ENCODE peak calls at places on chromosomes 11 and 22, in eight cellular contexts. One of them, this sample, is unnamed.
A peak's percentile ranks its signal among the peaks of the same experiment; 100 is the strongest.

GRCh38 chr11:2355000-2355644 is 22.0 kb upstream of the CD81 start:
- DNase-seq in psoas muscle: no peak
- DNase-seq in lower leg skin: no peak
- DNase-seq in glutamatergic neuron: no peak
- DNase-seq in activated T-cell treated with anti-CD3 and anti-CD28 coated beads for 1 hour: no peak
- DNase-seq in B cell: no peak
- DNase-seq in activated CD4-positive, CD25-positive, alpha-beta regulatory T cell: no peak
- DNase-seq in thoracic aorta: no peak
- DNase-seq in this sample: no peak

GRCh38 chr22:38490915-38491314 is 15.2 kb downstream of the DDX17 start:
- DNase-seq in psoas muscle: no peak
- DNase-seq in lower leg skin: no peak
- DNase-seq in glutamatergic neuron: no peak
- DNase-seq in activated T-cell treated with anti-CD3 and anti-CD28 coated beads for 1 hour: no peak
- DNase-seq in B cell: no peak
- DNase-seq in activated CD4-positive, CD25-positive, alpha-beta regulatory T cell: no peak
- DNase-seq in thoracic aorta: no peak
- DNase-seq in this sample: peak; percentile 70

GRCh38 chr11:7668911-7669310 is 4.4 kb downstream of the CYB5R2 start:
- DNase-seq in psoas muscle: no peak
- DNase-seq in lower leg skin: no peak
- DNase-seq in glutamatergic neuron: no peak
- DNase-seq in activated T-cell treated with anti-CD3 and anti-CD28 coated beads for 1 hour: no peak
- DNase-seq in B cell: no peak
- DNase-seq in activated CD4-positive, CD25-positive, alpha-beta regulatory T cell: no peak
- DNase-seq in thoracic aorta: no peak
- DNase-seq in this sample: no peak

GRCh38 chr11:116459644-116460043 is 313.1 kb downstream of the BUD13 start:
- DNase-seq in psoas muscle: no peak
- DNase-seq in lower leg skin: no peak
- DNase-seq in glutamatergic neuron: no peak
- DNase-seq in activated T-cell treated with anti-CD3 and anti-CD28 coated beads for 1 hour: no peak
- DNase-seq in B cell: no peak
- DNase-seq in activated CD4-positive, CD25-positive, alpha-beta regulatory T cell: no peak
- DNase-seq in thoracic aorta: no peak
- DNase-seq in this sample: no peak

GRCh38 chr11:87300640-87301381 is 263.1 kb downstream of the TMEM135 start:
- DNase-seq in psoas muscle: no peak
- DNase-seq in lower leg skin: no peak
- DNase-seq in glutamatergic neuron: no peak
- DNase-seq in activated T-cell treated with anti-CD3 and anti-CD28 coated beads for 1 hour: no peak
- DNase-seq in B cell: no peak
- DNase-seq in activated CD4-positive, CD25-positive, alpha-beta regulatory T cell: no peak
- DNase-seq in thoracic aorta: no peak
- DNase-seq in this sample: no peak

GRCh38 chr11:104122008-104122635 is 41.8 kb downstream of the PDGFD start:
- DNase-seq in psoas muscle: no peak
- DNase-seq in lower leg skin: no peak
- DNase-seq in glutamatergic neuron: no peak
- DNase-seq in activated T-cell treated with anti-CD3 and anti-CD28 coated beads for 1 hour: no peak
- DNase-seq in B cell: no peak
- DNase-seq in activated CD4-positive, CD25-positive, alpha-beta regulatory T cell: no peak
- DNase-seq in thoracic aorta: no peak
- DNase-seq in this sample: no peak

GRCh38 chr22:29883831-29884139 is 811 bp downstream of the MTMR3 start:
- DNase-seq in psoas muscle: no peak
- DNase-seq in lower leg skin: no peak
- DNase-seq in glutamatergic neuron: no peak
- DNase-seq in activated T-cell treated with anti-CD3 and anti-CD28 coated beads for 1 hour: no peak
- DNase-seq in B cell: no peak
- DNase-seq in activated CD4-positive, CD25-positive, alpha-beta regulatory T cell: no peak
- DNase-seq in thoracic aorta: no peak
- DNase-seq in this sample: no peak

GRCh38 chr11:19472679-19473078 is 231.9 kb upstream of the E2F8 start:
- DNase-seq in psoas muscle: no peak
- DNase-seq in lower leg skin: no peak
- DNase-seq in glutamatergic neuron: no peak
- DNase-seq in activated T-cell treated with anti-CD3 and anti-CD28 coated beads for 1 hour: no peak
- DNase-seq in B cell: no peak
- DNase-seq in activated CD4-positive, CD25-positive, alpha-beta regulatory T cell: no peak
- DNase-seq in thoracic aorta: no peak
- DNase-seq in this sample: no peak

GRCh38 chr11:1303196-1303821 is 6.1 kb downstream of the TOLLIP start:
- DNase-seq in psoas muscle: no peak
- DNase-seq in lower leg skin: no peak
- DNase-seq in glutamatergic neuron: peak; percentile 48
- DNase-seq in activated T-cell treated with anti-CD3 and anti-CD28 coated beads for 1 hour: no peak
- DNase-seq in B cell: peak; percentile 22
- DNase-seq in activated CD4-positive, CD25-positive, alpha-beta regulatory T cell: no peak
- DNase-seq in thoracic aorta: no peak
- DNase-seq in this sample: peak; percentile 79

GRCh38 chr11:93589347-93589746 is 46.2 kb upstream of the SMCO4 start:
- DNase-seq in psoas muscle: no peak
- DNase-seq in lower leg skin: no peak
- DNase-seq in glutamatergic neuron: no peak
- DNase-seq in activated T-cell treated with anti-CD3 and anti-CD28 coated beads for 1 hour: no peak
- DNase-seq in B cell: no peak
- DNase-seq in activated CD4-positive, CD25-positive, alpha-beta regulatory T cell: no peak
- DNase-seq in thoracic aorta: no peak
- DNase-seq in this sample: no peak

GRCh38 chr11:72592698-72593097 is 81.5 kb downstream of the PDE2A start:
- DNase-seq in psoas muscle: no peak
- DNase-seq in lower leg skin: no peak
- DNase-seq in glutamatergic neuron: no peak
- DNase-seq in activated T-cell treated with anti-CD3 and anti-CD28 coated beads for 1 hour: no peak
- DNase-seq in B cell: no peak
- DNase-seq in activated CD4-positive, CD25-positive, alpha-beta regulatory T cell: no peak
- DNase-seq in thoracic aorta: no peak
- DNase-seq in this sample: no peak

GRCh38 chr11:121119444-121119843 is 18.4 kb downstream of the TECTA start:
- DNase-seq in psoas muscle: no peak
- DNase-seq in lower leg skin: no peak
- DNase-seq in glutamatergic neuron: no peak
- DNase-seq in activated T-cell treated with anti-CD3 and anti-CD28 coated beads for 1 hour: no peak
- DNase-seq in B cell: no peak
- DNase-seq in activated CD4-positive, CD25-positive, alpha-beta regulatory T cell: no peak
- DNase-seq in thoracic aorta: no peak
- DNase-seq in this sample: no peak

GRCh38 chr22:20463324-20464095 is 25.9 kb upstream of the SCARF2 start:
- DNase-seq in psoas muscle: peak; percentile 77
- DNase-seq in lower leg skin: no peak
- DNase-seq in glutamatergic neuron: peak; percentile 38
- DNase-seq in activated T-cell treated with anti-CD3 and anti-CD28 coated beads for 1 hour: peak; percentile 22
- DNase-seq in B cell: peak; percentile 79
- DNase-seq in activated CD4-positive, CD25-positive, alpha-beta regulatory T cell: no peak
- DNase-seq in thoracic aorta: no peak
- DNase-seq in this sample: no peak

GRCh38 chr11:85903406-85903805 is 48.2 kb downstream of the CCDC83 start:
- DNase-seq in psoas muscle: no peak
- DNase-seq in lower leg skin: no peak
- DNase-seq in glutamatergic neuron: no peak
- DNase-seq in activated T-cell treated with anti-CD3 and anti-CD28 coated beads for 1 hour: no peak
- DNase-seq in B cell: no peak
- DNase-seq in activated CD4-positive, CD25-positive, alpha-beta regulatory T cell: no peak
- DNase-seq in thoracic aorta: no peak
- DNase-seq in this sample: no peak

GRCh38 chr11:62508336-62509058 is 38.1 kb downstream of the AHNAK start:
- DNase-seq in psoas muscle: peak; percentile 88
- DNase-seq in lower leg skin: peak; percentile 74
- DNase-seq in glutamatergic neuron: peak; percentile 46
- DNase-seq in activated T-cell treated with anti-CD3 and anti-CD28 coated beads for 1 hour: no peak
- DNase-seq in B cell: peak; percentile 55
- DNase-seq in activated CD4-positive, CD25-positive, alpha-beta regulatory T cell: no peak
- DNase-seq in thoracic aorta: no peak
- DNase-seq in this sample: peak; percentile 80

GRCh38 chr11:79249341-79249993 is 191.4 kb downstream of the TENM4 start:
- DNase-seq in psoas muscle: no peak
- DNase-seq in lower leg skin: no peak
- DNase-seq in glutamatergic neuron: no peak
- DNase-seq in activated T-cell treated with anti-CD3 and anti-CD28 coated beads for 1 hour: no peak
- DNase-seq in B cell: no peak
- DNase-seq in activated CD4-positive, CD25-positive, alpha-beta regulatory T cell: no peak
- DNase-seq in thoracic aorta: no peak
- DNase-seq in this sample: no peak

GRCh38 chr11:101128571-101129202 is 926 bp downstream of the PGR start:
- DNase-seq in psoas muscle: peak; percentile 52
- DNase-seq in lower leg skin: peak; percentile 14
- DNase-seq in glutamatergic neuron: peak; percentile 28
- DNase-seq in activated T-cell treated with anti-CD3 and anti-CD28 coated beads for 1 hour: no peak
- DNase-seq in B cell: peak; percentile 27
- DNase-seq in activated CD4-positive, CD25-positive, alpha-beta regulatory T cell: no peak
- DNase-seq in thoracic aorta: no peak
- DNase-seq in this sample: no peak

GRCh38 chr11:102323542-102324261 is 6.4 kb downstream of the BIRC3 start:
- DNase-seq in psoas muscle: no peak
- DNase-seq in lower leg skin: no peak
- DNase-seq in glutamatergic neuron: no peak
- DNase-seq in activated T-cell treated with anti-CD3 and anti-CD28 coated beads for 1 hour: no peak
- DNase-seq in B cell: no peak
- DNase-seq in activated CD4-positive, CD25-positive, alpha-beta regulatory T cell: no peak
- DNase-seq in thoracic aorta: no peak
- DNase-seq in this sample: no peak

GRCh38 chr11:27904358-27905055 is 203.4 kb downstream of the KIF18A start:
- DNase-seq in psoas muscle: no peak
- DNase-seq in lower leg skin: no peak
- DNase-seq in glutamatergic neuron: no peak
- DNase-seq in activated T-cell treated with anti-CD3 and anti-CD28 coated beads for 1 hour: no peak
- DNase-seq in B cell: no peak
- DNase-seq in activated CD4-positive, CD25-positive, alpha-beta regulatory T cell: no peak
- DNase-seq in thoracic aorta: no peak
- DNase-seq in this sample: no peak

GRCh38 chr22:38942702-38943101 is 14.7 kb upstream of the APOBEC3A start:
- DNase-seq in psoas muscle: no peak
- DNase-seq in lower leg skin: no peak
- DNase-seq in glutamatergic neuron: no peak
- DNase-seq in activated T-cell treated with anti-CD3 and anti-CD28 coated beads for 1 hour: no peak
- DNase-seq in B cell: no peak
- DNase-seq in activated CD4-positive, CD25-positive, alpha-beta regulatory T cell: no peak
- DNase-seq in thoracic aorta: no peak
- DNase-seq in this sample: no peak

GRCh38 chr11:62610403-62610802 is 2.2 kb downstream of the EML3 start:
- DNase-seq in psoas muscle: no peak
- DNase-seq in lower leg skin: no peak
- DNase-seq in glutamatergic neuron: no peak
- DNase-seq in activated T-cell treated with anti-CD3 and anti-CD28 coated beads for 1 hour: no peak
- DNase-seq in B cell: no peak
- DNase-seq in activated CD4-positive, CD25-positive, alpha-beta regulatory T cell: no peak
- DNase-seq in thoracic aorta: no peak
- DNase-seq in this sample: no peak

GRCh38 chr11:59822989-59823566 is 12.5 kb upstream of the MRPL16 start:
- DNase-seq in psoas muscle: no peak
- DNase-seq in lower leg skin: peak; percentile 23
- DNase-seq in glutamatergic neuron: peak; percentile 22
- DNase-seq in activated T-cell treated with anti-CD3 and anti-CD28 coated beads for 1 hour: no peak
- DNase-seq in B cell: peak; percentile 18
- DNase-seq in activated CD4-positive, CD25-positive, alpha-beta regulatory T cell: no peak
- DNase-seq in thoracic aorta: no peak
- DNase-seq in this sample: peak; percentile 50

GRCh38 chr22:47329727-47330653 is 567.5 kb downstream of the TBC1D22A start:
- DNase-seq in psoas muscle: no peak
- DNase-seq in lower leg skin: no peak
- DNase-seq in glutamatergic neuron: no peak
- DNase-seq in activated T-cell treated with anti-CD3 and anti-CD28 coated beads for 1 hour: no peak
- DNase-seq in B cell: no peak
- DNase-seq in activated CD4-positive, CD25-positive, alpha-beta regulatory T cell: no peak
- DNase-seq in thoracic aorta: no peak
- DNase-seq in this sample: no peak

GRCh38 chr11:129453293-129453721 is 77.7 kb downstream of the BARX2 start:
- DNase-seq in psoas muscle: no peak
- DNase-seq in lower leg skin: no peak
- DNase-seq in glutamatergic neuron: no peak
- DNase-seq in activated T-cell treated with anti-CD3 and anti-CD28 coated beads for 1 hour: no peak
- DNase-seq in B cell: no peak
- DNase-seq in activated CD4-positive, CD25-positive, alpha-beta regulatory T cell: no peak
- DNase-seq in thoracic aorta: no peak
- DNase-seq in this sample: no peak

GRCh38 chr11:121482231-121483129 is 29.7 kb upstream of the SORL1-AS1 start:
- DNase-seq in psoas muscle: no peak
- DNase-seq in lower leg skin: no peak
- DNase-seq in glutamatergic neuron: no peak
- DNase-seq in activated T-cell treated with anti-CD3 and anti-CD28 coated beads for 1 hour: peak; percentile 42
- DNase-seq in B cell: peak; percentile 65
- DNase-seq in activated CD4-positive, CD25-positive, alpha-beta regulatory T cell: no peak
- DNase-seq in thoracic aorta: no peak
- DNase-seq in this sample: peak; percentile 40

GRCh38 chr11:47726878-47727514 is 11.8 kb upstream of the AGBL2 start:
- DNase-seq in psoas muscle: no peak
- DNase-seq in lower leg skin: no peak
- DNase-seq in glutamatergic neuron: no peak
- DNase-seq in activated T-cell treated with anti-CD3 and anti-CD28 coated beads for 1 hour: no peak
- DNase-seq in B cell: no peak
- DNase-seq in activated CD4-positive, CD25-positive, alpha-beta regulatory T cell: no peak
- DNase-seq in thoracic aorta: no peak
- DNase-seq in this sample: no peak

GRCh38 chr22:49234459-49234858 is 593.2 kb downstream of the BRD1 start:
- DNase-seq in psoas muscle: no peak
- DNase-seq in lower leg skin: no peak
- DNase-seq in glutamatergic neuron: no peak
- DNase-seq in activated T-cell treated with anti-CD3 and anti-CD28 coated beads for 1 hour: no peak
- DNase-seq in B cell: no peak
- DNase-seq in activated CD4-positive, CD25-positive, alpha-beta regulatory T cell: no peak
- DNase-seq in thoracic aorta: no peak
- DNase-seq in this sample: no peak